ENCODE peak calls at places on chromosomes 3 and 15, in four cellular contexts. One of them, this sample, is unnamed.

GRCh38 chr3:65425880-65426279 is 612.8 kb downstream of the MAGI1 start:
- DNase-seq in activated CD8-positive, alpha-beta memory T cell treated with anti-CD3 and anti-CD28 coated beads, Interleukin-2, amount 50 U/mL, for 48 hours: no peak
- DNase-seq in iPS-NIHi11: peak
- DNase-seq in right atrium auricular region: no peak
- DNase-seq in this sample: peak

GRCh38 chr15:33580526-33580925 is 269.8 kb downstream of the RYR3 start:
- DNase-seq in right atrium auricular region: no peak
- DNase-seq in activated CD8-positive, alpha-beta memory T cell treated with anti-CD3 and anti-CD28 coated beads, Interleukin-2, amount 50 U/mL, for 48 hours: no peak
- DNase-seq in iPS-NIHi11: no peak
- DNase-seq in this sample: no peak

GRCh38 chr15:80744826-80745225 is 34.3 kb upstream of the CEMIP start:
- DNase-seq in activated CD8-positive, alpha-beta memory T cell treated with anti-CD3 and anti-CD28 coated beads, Interleukin-2, amount 50 U/mL, for 48 hours: no peak
- DNase-seq in right atrium auricular region: no peak
- DNase-seq in iPS-NIHi11: no peak
- DNase-seq in this sample: peak

GRCh38 chr15:26449296-26449695 is 323.6 kb downstream of the GABRB3 start:
- DNase-seq in iPS-NIHi11: peak
- DNase-seq in right atrium auricular region: no peak
- DNase-seq in activated CD8-positive, alpha-beta memory T cell treated with anti-CD3 and anti-CD28 coated beads, Interleukin-2, amount 50 U/mL, for 48 hours: no peak
- DNase-seq in this sample: no peak

GRCh38 chr15:73747847-73748605 is 5.1 kb downstream of the INSYN1 start:
- DNase-seq in activated CD8-positive, alpha-beta memory T cell treated with anti-CD3 and anti-CD28 coated beads, Interleukin-2, amount 50 U/mL, for 48 hours: no peak
- DNase-seq in iPS-NIHi11: no peak
- DNase-seq in right atrium auricular region: no peak
- DNase-seq in this sample: no peak

GRCh38 chr15:92733934-92734521 is 78.5 kb upstream of the FAM174B start:
- DNase-seq in iPS-NIHi11: peak
- DNase-seq in activated CD8-positive, alpha-beta memory T cell treated with anti-CD3 and anti-CD28 coated beads, Interleukin-2, amount 50 U/mL, for 48 hours: peak
- DNase-seq in right atrium auricular region: no peak
- DNase-seq in this sample: peak

GRCh38 chr3:165185707-165186327 is 10.4 kb downstream of the SLITRK3 start:
- DNase-seq in activated CD8-positive, alpha-beta memory T cell treated with anti-CD3 and anti-CD28 coated beads, Interleukin-2, amount 50 U/mL, for 48 hours: peak
- DNase-seq in right atrium auricular region: no peak
- DNase-seq in iPS-NIHi11: peak
- DNase-seq in this sample: peak

GRCh38 chr3:62562017-62562416 is 188.7 kb upstream of the FEZF2 start:
- DNase-seq in iPS-NIHi11: no peak
- DNase-seq in activated CD8-positive, alpha-beta memory T cell treated with anti-CD3 and anti-CD28 coated beads, Interleukin-2, amount 50 U/mL, for 48 hours: no peak
- DNase-seq in right atrium auricular region: no peak
- DNase-seq in this sample: peak

GRCh38 chr3:95197661-95198060 is 1134.8 kb downstream of the NSUN3 start:
- DNase-seq in activated CD8-positive, alpha-beta memory T cell treated with anti-CD3 and anti-CD28 coated beads, Interleukin-2, amount 50 U/mL, for 48 hours: no peak
- DNase-seq in iPS-NIHi11: no peak
- DNase-seq in right atrium auricular region: no peak
- DNase-seq in this sample: no peak

GRCh38 chr15:52082197-52083036 is 30.2 kb downstream of the BCL2L10 start:
- DNase-seq in right atrium auricular region: no peak
- DNase-seq in iPS-NIHi11: no peak
- DNase-seq in activated CD8-positive, alpha-beta memory T cell treated with anti-CD3 and anti-CD28 coated beads, Interleukin-2, amount 50 U/mL, for 48 hours: no peak
- DNase-seq in this sample: no peak

GRCh38 chr15:76844096-76844495 is 61.0 kb downstream of the SCAPER start:
- DNase-seq in iPS-NIHi11: no peak
- DNase-seq in activated CD8-positive, alpha-beta memory T cell treated with anti-CD3 and anti-CD28 coated beads, Interleukin-2, amount 50 U/mL, for 48 hours: no peak
- DNase-seq in right atrium auricular region: no peak
- DNase-seq in this sample: no peak

GRCh38 chr15:86571873-86572272 is 492.2 kb downstream of the AGBL1 start:
- DNase-seq in right atrium auricular region: no peak
- DNase-seq in activated CD8-positive, alpha-beta memory T cell treated with anti-CD3 and anti-CD28 coated beads, Interleukin-2, amount 50 U/mL, for 48 hours: no peak
- DNase-seq in iPS-NIHi11: no peak
- DNase-seq in this sample: no peak

GRCh38 chr3:51675201-51675611 is 4.2 kb downstream of the TEX264 start:
- DNase-seq in iPS-NIHi11: no peak
- DNase-seq in right atrium auricular region: no peak
- DNase-seq in activated CD8-positive, alpha-beta memory T cell treated with anti-CD3 and anti-CD28 coated beads, Interleukin-2, amount 50 U/mL, for 48 hours: no peak
- DNase-seq in this sample: peak

GRCh38 chr15:78360426-78360825 is 20.3 kb downstream of the CRABP1 start:
- DNase-seq in activated CD8-positive, alpha-beta memory T cell treated with anti-CD3 and anti-CD28 coated beads, Interleukin-2, amount 50 U/mL, for 48 hours: no peak
- DNase-seq in right atrium auricular region: no peak
- DNase-seq in iPS-NIHi11: peak
- DNase-seq in this sample: no peak